ENCODE peak calls at places on chromosomes 6 and 20, in six cellular contexts. K, T, G, A, L and M are unnamed samples.

GRCh38 chr20:38049800-38050199 is 16.3 kb downstream of the RPRD1B start:
- DNase-seq in T (peak; percentile 89), K (no peak), A (no peak), G (no peak), L (no peak), M (no peak)

GRCh38 chr20:57000441-57000968 is 265.9 kb downstream of the BMP7 start:
- DNase-seq in K (no peak), G (no peak), A (no peak), T (no peak), L (no peak), M (no peak)

GRCh38 chr6:61538765-61539164 is 747.3 kb downstream of the KHDRBS2 start:
- DNase-seq in G (no peak), A (no peak), T (no peak), K (no peak), L (no peak), M (no peak)

GRCh38 chr20:37365760-37366638 is 20.1 kb downstream of the SRC start:
- DNase-seq in L (no peak), K (no peak), G (no peak), T (no peak), A (no peak), M (no peak)

GRCh38 chr6:157649311-157650260 is 173.5 kb upstream of the SNX9 start:
- DNase-seq in T (no peak), A (no peak), K (no peak), L (no peak), G (peak; percentile 58), M (no peak)

GRCh38 chr6:82113231-82113630 is 134.3 kb downstream of the IBTK start:
- DNase-seq in K (no peak), T (no peak), G (no peak), A (no peak), L (no peak), M (no peak)

GRCh38 chr20:13373400-13373799 is 152.3 kb downstream of the ISM1 start:
- DNase-seq in G (no peak), K (no peak), A (no peak), L (no peak), T (no peak), M (no peak)

GRCh38 chr6:84860954-84861353 is 96.6 kb upstream of the TBX18 start:
- DNase-seq in G (no peak), L (no peak), K (no peak), A (no peak), T (no peak), M (no peak)

GRCh38 chr6:127131772-127132171 is 13.3 kb downstream of the RSPO3 start:
- DNase-seq in A (no peak), T (no peak), K (no peak), G (no peak), L (no peak), M (no peak)

GRCh38 chr6:33691456-33692077 is 19.9 kb downstream of the UQCC2 start:
- DNase-seq in A (no peak), G (peak; percentile 37), K (no peak), T (no peak), L (no peak), M (peak; percentile 45)

GRCh38 chr20:21053002-21053762 is 53.0 kb downstream of the LINC00237 start:
- DNase-seq in K (no peak), A (no peak), T (no peak), G (no peak), L (no peak), M (no peak)

GRCh38 chr6:157224957-157225574 is 98.3 kb downstream of the TMEM242 start:
- DNase-seq in T (no peak), L (no peak), A (no peak), G (no peak), K (no peak), M (no peak)

GRCh38 chr20:24643731-24644130 is 174.3 kb downstream of the SYNDIG1 start:
- DNase-seq in G (no peak), T (no peak), L (no peak), K (no peak), A (no peak), M (no peak)

GRCh38 chr6:15499591-15499990 is 163.2 kb downstream of the DTNBP1 start:
- DNase-seq in A (no peak), K (no peak), T (no peak), G (no peak), L (no peak), M (no peak)

GRCh38 chr6:104182811-104183210 is 676.9 kb downstream of the HACE1 start:
- DNase-seq in A (no peak), K (no peak), T (no peak), L (no peak), G (no peak), M (no peak)

GRCh38 chr6:107488875-107489635 is 862 bp upstream of the SOBP start:
- DNase-seq in L (peak; percentile 46), A (no peak), K (peak; percentile 16), G (peak; percentile 76), T (peak; percentile 20), M (peak; percentile 44)

GRCh38 chr6:162404926-162405325 is 322.6 kb downstream of the PRKN start:
- DNase-seq in T (no peak), A (no peak), K (no peak), G (no peak), L (no peak), M (no peak)

GRCh38 chr20:62875419-62876355 is 14.1 kb upstream of the TCFL5 start:
- DNase-seq in L (peak; percentile 81), T (peak; percentile 83), K (peak; percentile 53), G (peak; percentile 83), A (no peak), M (peak; percentile 87)

GRCh38 chr20:46463852-46464251 is 49.5 kb downstream of the ZNF334 start:
- DNase-seq in G (no peak), K (no peak), A (no peak), T (no peak), L (no peak), M (no peak)

GRCh38 chr6:53910834-53911233 is 116.0 kb downstream of the LRRC1 start:
- DNase-seq in K (no peak), L (no peak), G (peak; percentile 44), A (no peak), T (no peak), M (no peak)

GRCh38 chr6:36865835-36866234 is 8.8 kb downstream of the PPIL1 start:
- DNase-seq in L (no peak), T (no peak), G (no peak), K (no peak), A (no peak), M (no peak)

GRCh38 chr6:33630014-33630413 is 8.9 kb downstream of the ITPR3 start:
- DNase-seq in K (no peak), G (no peak), L (no peak), A (no peak), T (no peak), M (no peak)

GRCh38 chr6:118780728-118781127 is 113.2 kb upstream of the ASF1A start:
- DNase-seq in T (no peak), A (no peak), L (no peak), G (no peak), K (no peak), M (no peak)

GRCh38 chr6:148523051-148523450 is 180.4 kb downstream of the SASH1 start:
- DNase-seq in T (peak; percentile 93), G (no peak), K (no peak), A (no peak), L (no peak), M (no peak)

GRCh38 chr6:90319979-90320667 is 23.5 kb upstream of the BACH2 start:
- DNase-seq in L (no peak), K (no peak), T (no peak), A (no peak), G (no peak), M (no peak)

GRCh38 chr6:47114460-47114859 is 72.3 kb upstream of the ADGRF1 start:
- DNase-seq in T (no peak), G (no peak), L (no peak), A (no peak), K (no peak), M (no peak)

GRCh38 chr6:47112311-47112710 is 70.2 kb upstream of the ADGRF1 start:
- DNase-seq in K (no peak), T (no peak), G (no peak), L (no peak), A (no peak), M (no peak)

GRCh38 chr6:47109281-47109680 is 67.1 kb upstream of the ADGRF1 start:
- DNase-seq in T (no peak), A (no peak), L (no peak), K (no peak), G (no peak), M (no peak)

GRCh38 chr6:47116086-47116485 is 74.0 kb upstream of the ADGRF1 start:
- DNase-seq in A (no peak), L (no peak), G (no peak), T (no peak), K (no peak), M (no peak)

GRCh38 chr6:47111685-47112084 is 69.6 kb upstream of the ADGRF1 start:
- DNase-seq in K (no peak), A (no peak), G (no peak), T (peak; percentile 60), L (no peak), M (no peak)
- TF ChIP-seq CTCF in K (no peak), A (no peak), G (no peak), T (no peak), L (no peak), M (no peak)

DNA sequence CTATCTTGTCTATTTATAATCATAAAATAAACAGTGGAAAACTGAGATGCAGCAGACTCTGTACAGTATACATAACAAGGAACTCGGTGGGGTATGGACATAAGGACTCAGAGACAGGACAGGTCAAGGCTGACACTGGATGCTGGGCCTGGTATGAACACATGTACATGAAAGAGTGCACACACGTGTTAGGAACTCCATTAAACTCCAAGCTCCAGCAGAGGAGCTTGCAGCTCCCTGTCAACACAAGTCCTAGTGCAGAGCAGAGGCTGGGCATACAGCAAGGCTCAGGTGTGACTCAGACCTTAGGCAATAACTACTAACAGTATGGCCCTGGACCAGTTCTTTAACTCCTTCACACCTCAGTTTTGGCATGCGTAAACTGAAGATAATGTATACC is 17.1 kb downstream of the NAPB start:
- DNase-seq in K (no peak), T (peak; percentile 67), G (no peak), A (no peak), L (no peak), M (no peak)
- H3K4me3 ChIP-seq in K (no peak overlapping the region), T (no peak overlapping the region), G (no peak overlapping the region), A (no peak overlapping the region), L (no peak overlapping the region), M (no peak overlapping the region)

GRCh38 chr6:39314273-39314790 is at the start of gene KCNK17:
- DNase-seq in G (no peak), K (no peak), A (no peak), L (no peak), T (no peak), M (no peak)
- H3K27me3 ChIP-seq in G (no peaks in the 10 kb centered on the region), K (no peaks in the 10 kb centered on the region), A (peaks cover 13% of the 10 kb centered on the region), L (peaks cover 44% of the 10 kb centered on the region), T (peaks cover 32% of the 10 kb centered on the region), M (no peaks in the 10 kb centered on the region)

GRCh38 chr6:6219716-6220115 is 100.7 kb downstream of the F13A1 start:
- DNase-seq in A (no peak), K (no peak), L (no peak), T (no peak), G (no peak), M (no peak)

GRCh38 chr6:6220718-6221117 is 99.7 kb downstream of the F13A1 start:
- DNase-seq in A (no peak), T (no peak), K (no peak), L (no peak), G (no peak), M (no peak)

GRCh38 chr6:6224933-6225486 is 95.5 kb downstream of the F13A1 start:
- DNase-seq in L (no peak), A (no peak), K (no peak), G (no peak), T (no peak), M (no peak)

GRCh38 chr6:6218246-6219085 is 102.0 kb downstream of the F13A1 start:
- DNase-seq in K (no peak), T (no peak), G (no peak), A (no peak), L (peak; percentile 18), M (no peak)

GRCh38 chr6:6221829-6222535 is 98.5 kb downstream of the F13A1 start:
- DNase-seq in G (no peak), A (no peak), K (no peak), L (no peak), T (no peak), M (peak; percentile 81)
- TF ChIP-seq CTCF in G (no peak), A (no peak), K (no peak), L (peak; percentile 13), T (no peak), M (peak; percentile 72)